ENCODE peak calls at places on chromosomes 11 and 22, in five cellular contexts. U is GOT3; Q is lower lobe of right lung; S is stimulated activated CD4-positive, alpha-beta T cell treated with anti-CD3 and anti-CD28 coated beads, Interleukin-12 subunit alpha, Interleukin-12 subunit beta, amount 100 ng/mL, for 24 hours; P is H54. Y is an unnamed sample.
A peak's percentile ranks its signal among the peaks of the same experiment; 100 is the strongest.

GRCh38 chr11:19679952-19680823 is 32.4 kb upstream of the NAV2 start:
- DNase-seq in S (no peak), P (peak; percentile 73), Q (peak; percentile 79), U (peak; percentile 15), Y (peak; percentile 78)

GRCh38 chr11:115981814-115982471 is 477.7 kb upstream of the CADM1 start:
- DNase-seq in Q (no peak), U (no peak), P (no peak), S (no peak), Y (no peak)

GRCh38 chr22:26890870-26891269 is 233.5 kb downstream of the MIAT start:
- DNase-seq in S (no peak), U (no peak), Q (no peak), P (no peak), Y (no peak)

GRCh38 chr11:94511932-94512781 is at the start of gene C11orf97:
- DNase-seq in P (no peak), U (no peak), Q (peak; percentile 76), S (peak; percentile 38), Y (no peak)

GRCh38 chr22:37401401-37401859 is 25.8 kb downstream of the ELFN2 start:
- DNase-seq in U (no peak), Q (no peak), P (no peak), S (no peak), Y (no peak)

GRCh38 chr11:126799974-126800373 is 200.6 kb downstream of the KIRREL3 start:
- DNase-seq in Q (no peak), P (no peak), S (no peak), U (no peak), Y (no peak)

GRCh38 chr11:772429-773390 is 4.6 kb downstream of the GATD1 start:
- DNase-seq in U (no peak), S (no peak), Q (peak; percentile 44), P (no peak), Y (no peak)

GRCh38 chr11:32575070-32575469 is 8.6 kb upstream of the EIF3M start:
- DNase-seq in Q (no peak), U (no peak), P (no peak), S (no peak), Y (no peak)

GRCh38 chr11:71188073-71188472 is 64.3 kb downstream of the SHANK2 start:
- DNase-seq in P (no peak), S (no peak), Q (no peak), U (no peak), Y (no peak)

GRCh38 chr22:38435010-38435409 is 20.0 kb downstream of the KCNJ4 start:
- DNase-seq in U (no peak), S (no peak), P (no peak), Q (no peak), Y (no peak)

GRCh38 chr11:31397239-31397834 is 27.7 kb downstream of the DNAJC24 start:
- DNase-seq in U (no peak), Q (no peak), S (no peak), P (no peak), Y (no peak)

Y was measured in T1000.